ENCODE peak calls at places on chromosomes 13 and 19, in four cellular contexts. C is RWPE2, X is hepatocyte, I is transverse colon. T is an unnamed sample. For H3K36me3, the result is how much of the 10 kb centered on the place peaks cover.

GRCh38 chr13:79512950-79513349 is 32.0 kb downstream of the NDFIP2 start:
- DNase-seq in C (no peak), I (no peak), X (no peak), T (no peak)

GRCh38 chr19:17473041-17473440 is 2.7 kb downstream of the SLC27A1 start:
- DNase-seq in I (no peak), X (no peak), C (no peak), T (peak)

GRCh38 chr19:50537306-50537685 is 23.6 kb upstream of the ASPDH start:
- DNase-seq in I (no peak), C (no peak), X (no peak), T (no peak)

GRCh38 chr19:2544576-2545415 is 68.9 kb downstream of the GADD45B start:
- DNase-seq in C (no peak), X (no peak), I (no peak), T (peak)

GRCh38 chr13:40552895-40553294 is 113.5 kb downstream of the FOXO1 start:
- DNase-seq in X (no peak), I (no peak), C (no peak), T (no peak)

GRCh38 chr19:821976-822773 is 420 bp upstream of the PLPPR3 start:
- DNase-seq in C (no peak), I (no peak), X (peak), T (no peak)

GRCh38 chr13:112774829-112775565 is 85.2 kb downstream of the ATP11A start:
- DNase-seq in C (no peak), I (no peak), X (no peak), T (no peak)

GRCh38 chr13:110470272-110471009 is 91.1 kb downstream of the RAB20 start:
- DNase-seq in I (no peak), X (no peak), C (no peak), T (no peak)

GRCh38 chr13:95926231-95926630 is 127.0 kb downstream of the UGGT2 start:
- DNase-seq in X (no peak), I (no peak), C (no peak), T (no peak)

GRCh38 chr13:50990540-50991506 is 81.2 kb downstream of the RNASEH2B start:
- DNase-seq in X (peak), C (no peak), I (peak), T (peak)
- H3K4me3 ChIP-seq in X (no peak), C (no peak), I (no peak), T (no peak)

GRCh38 chr19:39053276-39054090 is 21.1 kb upstream of the FBXO27 start:
- DNase-seq in X (peak), C (no peak), I (peak), T (no peak)

GRCh38 chr19:39047076-39047475 is 14.7 kb upstream of the FBXO27 start:
- DNase-seq in C (no peak), I (no peak), X (no peak), T (no peak)

GRCh38 chr19:39054091-39054470 is 21.7 kb upstream of the FBXO27 start:
- DNase-seq in I (no peak), C (no peak), X (no peak), T (no peak)

GRCh38 chr19:39052846-39053245 is 20.5 kb upstream of the FBXO27 start:
- DNase-seq in I (no peak), C (no peak), X (no peak), T (no peak)

DNA sequence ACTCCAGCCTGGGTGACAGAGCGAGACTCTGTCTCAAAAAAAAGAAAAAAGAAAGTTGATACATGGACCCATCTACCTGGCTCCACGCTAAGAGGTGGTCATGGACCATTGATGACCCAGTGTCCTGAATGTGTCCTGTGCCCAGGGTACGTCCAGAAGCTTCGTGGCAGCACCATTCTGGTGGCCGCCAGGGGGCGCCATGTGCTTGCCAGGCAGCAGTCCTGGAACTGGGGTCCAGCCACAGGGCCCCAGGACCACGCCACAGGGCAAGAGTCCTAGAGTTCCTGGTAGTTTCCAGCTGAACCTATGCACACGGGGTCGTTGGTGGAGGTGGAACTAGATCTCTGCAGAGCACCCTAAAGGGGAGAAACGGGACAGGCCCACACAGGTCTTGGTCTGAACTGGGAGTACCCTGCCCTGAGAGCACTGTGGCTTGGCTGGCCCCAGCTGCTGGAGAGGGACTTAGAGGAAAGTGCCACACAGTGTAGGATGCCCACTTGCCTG is 19.9 kb upstream of the FBXO27 start:
- DNase-seq in X (peak), C (no peak), I (peak), T (peak)
- TF ChIP-seq CTCF in X (peak), C (peak), I (peak), T (peak)

GRCh38 chr19:40862785-40863184 is 12.5 kb upstream of the CYP2A6 start:
- DNase-seq in X (peak), I (no peak), C (no peak), T (no peak)
- H3K36me3 ChIP-seq in X (under half), I (under half), C (under half), T (under half)

DNA sequence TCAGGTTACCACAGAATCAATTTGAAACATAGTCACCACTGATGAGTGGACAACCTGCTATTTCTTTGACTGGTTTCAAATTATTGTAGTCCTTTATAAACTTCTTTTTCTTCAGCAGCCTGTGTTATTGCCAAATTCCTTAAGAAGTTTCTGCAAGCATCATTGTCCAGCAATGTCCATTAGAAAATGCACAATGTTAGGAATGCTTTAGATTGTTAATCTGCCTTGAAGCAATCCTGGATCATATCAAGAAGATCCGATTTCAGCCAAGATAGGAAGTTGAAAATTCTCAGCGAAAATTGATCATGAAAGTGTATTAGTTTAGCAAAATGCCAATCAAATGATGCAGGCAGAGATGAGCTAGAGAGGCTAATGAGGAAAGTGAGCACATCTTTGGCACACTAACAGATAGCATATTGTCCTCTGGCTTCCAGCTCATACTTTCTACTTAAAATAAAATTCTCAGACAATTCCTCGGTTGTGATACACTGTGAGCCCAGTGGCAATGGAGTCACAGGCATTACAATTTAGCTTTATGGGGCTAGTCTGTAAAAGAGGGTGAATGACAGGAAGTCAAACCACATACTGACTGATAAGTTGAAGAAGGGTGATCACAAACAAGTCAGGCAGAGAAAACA is 270.5 kb downstream of the SLITRK6 start:
- DNase-seq in I (no peak), C (no peak), X (no peak), T (no peak)
- H3K4me3 ChIP-seq in I (no peak), C (no peak), X (no peak), T (no peak)